ENCODE peak calls at places on chromosomes 12 and 14, in five cellular contexts. Q is T-helper 2 cell treated with Interferon-gamma antibody and Interleukin-4, amounts not matched to agents 5 μg/mL and 100 μg/mL, for 36 hours; J is foreskin fibroblast; I is fibroblast of mammary gland; U is stimulated activated CD8-positive, alpha-beta memory T cell treated with anti-CD3 and anti-CD28 coated beads, Interleukin-2, amount 100 ng/mL, for 1 hour. O is an unnamed sample.

GRCh38 chr12:50221228-50222008 is 54.2 kb upstream of the CERS5 start:
- DNase-seq in Q (no peak), J (peak; percentile 83), I (peak; percentile 96), U (no peak), O (peak; percentile 46)

GRCh38 chr14:89534896-89535615 is 118.0 kb upstream of the FOXN3 start:
- DNase-seq in Q (no peak), J (no peak), I (peak; percentile 34), U (no peak), O (no peak)

GRCh38 chr12:32125455-32126084 is 18.9 kb downstream of the BICD1 start:
- DNase-seq in Q (no peak), J (peak; percentile 49), I (peak; percentile 67), U (no peak), O (no peak)

GRCh38 chr12:1529862-1530591 is 64.4 kb downstream of the FBXL14 start:
- DNase-seq in Q (no peak), J (no peak), I (no peak), U (no peak), O (no peak)

GRCh38 chr12:80966001-80966400 is 28.3 kb upstream of the LIN7A start:
- DNase-seq in Q (no peak), J (no peak), I (no peak), U (no peak), O (no peak)

GRCh38 chr14:50998612-50999011 is 54.3 kb upstream of the PYGL start:
- DNase-seq in Q (no peak), J (no peak), I (no peak), U (no peak), O (no peak)

GRCh38 chr12:26188132-26188531 is 7.2 kb upstream of the SSPN start:
- DNase-seq in Q (no peak), J (peak; percentile 57), I (peak; percentile 91), U (no peak), O (no peak)

GRCh38 chr14:30608533-30609006 is 13.5 kb upstream of the SCFD1 start:
- DNase-seq in Q (no peak), J (no peak), I (peak; percentile 62), U (no peak), O (no peak)

GRCh38 chr14:83706555-83706954 is 1823.4 kb upstream of the FLRT2 start:
- DNase-seq in Q (no peak), J (peak; percentile 8), I (no peak), U (no peak), O (no peak)

GRCh38 chr12:104387190-104387589 is 69.6 kb upstream of the CHST11 start:
- DNase-seq in Q (no peak), J (no peak), I (peak; percentile 23), U (no peak), O (no peak)

GRCh38 chr12:69240625-69240984 is 1.2 kb downstream of the CPSF6 start:
- DNase-seq in Q (no peak), J (no peak), I (peak; percentile 20), U (no peak), O (peak; percentile 23)

O was measured in HuH-7.